ENCODE peak calls at places on chromosomes 4 and X, in seven cellular contexts. Q is K562, J is MM.1S, P is left ventricle myocardium inferior, U is ascending aorta, O is tibial artery, F is heart left ventricle. Y is an unnamed sample. For H3K27me3 and H3K4me1, the result is how much of the 10 kb centered on the place peaks cover.

GRCh38 chr4:25029479-25030282 is 1.1 kb downstream of the LGI2 start:
- DNase-seq in Q (no peak), J (peak), P (no peak), U (no peak), O (no peak), F (no peak), Y (no peak)

GRCh38 chr4:89562715-89563114 is 255.1 kb upstream of the GPRIN3 start:
- DNase-seq in Q (no peak), J (no peak), P (no peak), U (no peak), O (no peak), F (no peak), Y (no peak)

GRCh38 chr4:98890698-98891097 is 38.2 kb downstream of the EIF4E start:
- DNase-seq in Q (no peak), J (no peak), P (no peak), U (no peak), O (no peak), F (no peak), Y (no peak)

GRCh38 chr4:136967069-136967468 is 565.2 kb downstream of the PCDH18 start:
- DNase-seq in Q (no peak), J (no peak), P (no peak), U (no peak), O (no peak), F (no peak), Y (no peak)

GRCh38 chr4:15362541-15362940 is 65.3 kb upstream of the C1QTNF7 start:
- DNase-seq in Q (no peak), J (no peak), P (no peak), U (no peak), O (no peak), F (no peak), Y (no peak)

GRCh38 chrX:74426071-74426470 is 4.8 kb downstream of the SLC16A2 start:
- DNase-seq in Q (no peak), J (no peak), P (no peak), U (no peak), O (no peak), F (no peak), Y (no peak)

GRCh38 chr4:59647011-59647410 is 1553.1 kb upstream of the ADGRL3 start:
- DNase-seq in Q (no peak), J (no peak), P (no peak), U (no peak), O (no peak), F (no peak), Y (no peak)

GRCh38 chrX:51802917-51803688 is 59.9 kb downstream of the GSPT2 start:
- DNase-seq in Q (peak), J (peak), P (peak), U (no peak), O (no peak), F (peak), Y (peak)

GRCh38 chr4:85763207-85763606 is 288.3 kb downstream of the ARHGAP24 start:
- DNase-seq in Q (no peak), J (no peak), P (no peak), U (no peak), O (no peak), F (no peak), Y (no peak)

GRCh38 chrX:38221391-38221929 is 789 bp upstream of the SRPX start:
- DNase-seq in Q (no peak), J (no peak), P (no peak), U (no peak), O (no peak), F (no peak), Y (no peak)

GRCh38 chrX:30533261-30533660 is 44.3 kb downstream of the TASL start:
- DNase-seq in Q (no peak), J (no peak), P (no peak), U (no peak), O (no peak), F (no peak), Y (no peak)

GRCh38 chrX:14913241-14913640 is 40.0 kb downstream of the MOSPD2 start:
- DNase-seq in Q (no peak), J (no peak), P (no peak), U (no peak), O (no peak), F (no peak), Y (no peak)

GRCh38 chr4:74755486-74755885 is 38.8 kb downstream of the BTC start:
- DNase-seq in Q (no peak), J (no peak), P (no peak), U (no peak), O (no peak), F (no peak), Y (peak)

GRCh38 chr4:183588169-183588675 is 70.8 kb downstream of the RWDD4 start:
- DNase-seq in Q (no peak), J (no peak), P (no peak), U (no peak), O (no peak), F (no peak), Y (no peak)

GRCh38 chr4:102404551-102404969 is 59.3 kb upstream of the SLC39A8 start:
- DNase-seq in Q (no peak), J (no peak), P (no peak), U (no peak), O (no peak), F (no peak), Y (no peak)

GRCh38 chr4:73777612-73778011 is 37.2 kb downstream of the CXCL8 start:
- DNase-seq in Q (no peak), J (no peak), P (no peak), U (no peak), O (no peak), F (no peak), Y (no peak)

GRCh38 chrX:119503484-119503861 is 35.2 kb downstream of the SLC25A5 start:
- DNase-seq in Q (no peak), J (no peak), P (no peak), U (no peak), O (peak), F (no peak), Y (peak)

GRCh38 chrX:46607916-46608315 is 34.4 kb downstream of the CHST7 start:
- DNase-seq in Q (no peak), J (no peak), P (no peak), U (no peak), O (no peak), F (no peak), Y (no peak)

GRCh38 chr4:121656269-121656641 is 40.5 kb downstream of the ANXA5 start:
- DNase-seq in Q (peak), J (peak), P (peak), U (no peak), O (peak), F (peak), Y (peak)

GRCh38 chrX:57103489-57103888 is 17.9 kb downstream of the SPIN2B start:
- DNase-seq in Q (no peak), J (no peak), P (no peak), U (no peak), O (no peak), F (no peak), Y (no peak)
- H3K27me3 ChIP-seq in Q (under half), J (under half), P (under half), U (under half), O (under half), F (under half), Y (under half)

DNA sequence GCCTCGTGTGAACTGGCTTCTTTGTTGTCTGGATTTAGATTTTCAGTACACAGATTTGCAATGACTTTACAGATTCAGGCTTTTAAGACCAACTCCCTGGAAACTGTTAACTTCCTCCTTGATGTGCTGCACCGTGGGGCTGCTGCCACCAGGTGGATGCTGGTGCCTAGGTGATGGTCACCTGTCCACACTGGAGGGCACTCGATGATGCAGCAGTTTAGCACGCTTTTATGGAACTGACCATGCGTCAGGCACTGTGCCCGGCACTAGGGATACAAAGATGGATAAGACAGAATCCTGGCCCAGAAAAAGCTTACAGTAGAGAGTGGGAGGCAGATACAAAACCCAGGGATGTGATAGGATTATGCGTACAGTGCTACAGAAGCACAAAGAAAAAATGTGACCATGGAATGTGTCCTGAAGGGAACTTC is 180.7 kb downstream of the CEP135 start:
- DNase-seq in Q (no peak), J (peak), P (no peak), U (no peak), O (no peak), F (no peak), Y (no peak)
- TF ChIP-seq CTCF in Q (peak), J (peak), P (no peak), U (no peak), O (no peak), F (no peak), Y (no peak)

DNA sequence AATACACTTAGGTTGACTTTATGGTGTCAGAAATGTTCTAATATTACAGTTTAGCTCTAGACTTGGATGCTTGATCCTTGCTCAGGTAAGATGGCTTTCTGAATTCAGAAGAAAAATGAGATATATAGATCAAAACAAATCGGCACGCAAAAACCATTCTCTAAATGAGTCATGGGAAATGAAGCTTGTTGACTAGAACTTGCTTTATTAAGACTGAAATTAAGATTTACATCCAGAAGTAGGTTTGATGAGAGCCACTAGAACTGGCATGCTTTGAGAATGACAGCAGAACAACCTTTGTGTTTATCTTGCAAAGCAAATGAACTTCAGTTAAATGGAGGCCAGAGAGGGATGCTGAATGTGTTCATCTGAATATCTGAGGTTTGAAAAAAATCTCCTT is 304.9 kb upstream of the KLF3 start:
- DNase-seq in Q (no peak), J (no peak), P (no peak), U (no peak), O (no peak), F (no peak), Y (no peak)
- H3K4me1 ChIP-seq in Q (under half), J (under half), P (under half), U (under half), O (under half), F (under half), Y (under half)

GRCh38 chr4:3481113-3481531 is 18.0 kb downstream of the DOK7 start:
- DNase-seq in Q (no peak), J (no peak), P (no peak), U (no peak), O (no peak), F (no peak), Y (no peak)

GRCh38 chr4:3484057-3484973 is 21.2 kb downstream of the DOK7 start:
- DNase-seq in Q (no peak), J (no peak), P (peak), U (peak), O (peak), F (peak), Y (no peak)

GRCh38 chr4:3481783-3482397 is 18.8 kb downstream of the DOK7 start:
- DNase-seq in Q (no peak), J (no peak), P (no peak), U (no peak), O (no peak), F (no peak), Y (no peak)

GRCh38 chr4:3483471-3483921 is 20.4 kb downstream of the DOK7 start:
- DNase-seq in Q (no peak), J (no peak), P (peak), U (peak), O (peak), F (peak), Y (no peak)

DNA sequence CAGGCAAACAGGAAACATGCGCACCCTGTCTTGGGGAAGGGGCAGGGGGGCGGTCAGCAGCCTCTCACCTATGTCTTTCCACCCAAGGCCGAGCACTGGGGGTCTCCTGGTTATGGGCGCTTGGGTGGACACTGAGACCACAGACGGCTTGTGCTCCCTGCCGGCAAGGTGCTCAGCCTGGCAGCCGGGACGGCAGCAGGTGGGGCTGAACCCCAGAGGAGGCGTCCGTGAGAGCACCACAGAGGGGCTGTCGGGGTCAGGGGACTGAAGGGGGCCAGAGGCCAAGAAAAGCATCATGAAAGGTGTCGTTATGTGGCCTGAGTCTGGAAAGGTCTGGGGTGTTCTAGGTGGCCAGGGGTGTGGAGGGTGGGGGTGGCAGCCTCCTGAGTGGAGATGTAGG is 19.6 kb downstream of the DOK7 start:
- DNase-seq in Q (no peak), J (no peak), P (no peak), U (no peak), O (no peak), F (no peak), Y (no peak)
- H3K27me3 ChIP-seq in Q (under half), J (half or more), P (half or more), U (under half), O (under half), F (under half), Y (under half)

GRCh38 chrX:149510386-149510785 is 5.3 kb upstream of the IDS start:
- DNase-seq in Q (no peak), J (no peak), P (no peak), U (no peak), O (no peak), F (no peak), Y (no peak)
- TF ChIP-seq CTCF in Q (peak), J (peak), P (no peak), U (no peak), O (no peak), F (no peak), Y (no peak)

GRCh38 chr4:118950224-118950623 is 61.6 kb downstream of the SYNPO2 start:
- DNase-seq in Q (no peak), J (no peak), P (no peak), U (no peak), O (no peak), F (no peak), Y (no peak)

GRCh38 chr4:118947095-118947494 is 58.4 kb downstream of the SYNPO2 start:
- DNase-seq in Q (no peak), J (no peak), P (no peak), U (no peak), O (no peak), F (no peak), Y (no peak)

GRCh38 chr4:118950929-118951570 is 62.4 kb downstream of the SYNPO2 start:
- DNase-seq in Q (no peak), J (no peak), P (no peak), U (no peak), O (no peak), F (no peak), Y (no peak)

GRCh38 chr4:118953276-118953675 is 64.6 kb downstream of the SYNPO2 start:
- DNase-seq in Q (no peak), J (no peak), P (no peak), U (no peak), O (no peak), F (no peak), Y (no peak)

GRCh38 chr4:118948545-118949144 is 60.0 kb downstream of the SYNPO2 start:
- DNase-seq in Q (no peak), J (no peak), P (no peak), U (no peak), O (no peak), F (no peak), Y (no peak)
- H3K4me1 ChIP-seq in Q (under half), J (under half), P (half or more), U (under half), O (under half), F (under half), Y (under half)

GRCh38 chr4:189374176-189374575 is 566.5 kb upstream of the FRG1 start:
- DNase-seq in Q (no peak), J (no peak), P (no peak), U (no peak), O (no peak), F (no peak), Y (no peak)

GRCh38 chr4:189376901-189377300 is 563.8 kb upstream of the FRG1 start:
- DNase-seq in Q (no peak), J (no peak), P (no peak), U (no peak), O (no peak), F (no peak), Y (no peak)

GRCh38 chr4:189377576-189377975 is 563.1 kb upstream of the FRG1 start:
- DNase-seq in Q (no peak), J (no peak), P (no peak), U (no peak), O (no peak), F (no peak), Y (no peak)
- H3K27me3 ChIP-seq in Q (under half), J (under half), P (under half), U (under half), O (under half), F (under half), Y (under half)

GRCh38 chr4:174600391-174600790 is 78.1 kb upstream of the HPGD start:
- DNase-seq in Q (no peak), J (no peak), P (no peak), U (no peak), O (no peak), F (no peak), Y (no peak)
- TF ChIP-seq CTCF in Q (no peak), J (no peak), P (no peak), U (no peak), O (no peak), F (no peak), Y (no peak)

DNA sequence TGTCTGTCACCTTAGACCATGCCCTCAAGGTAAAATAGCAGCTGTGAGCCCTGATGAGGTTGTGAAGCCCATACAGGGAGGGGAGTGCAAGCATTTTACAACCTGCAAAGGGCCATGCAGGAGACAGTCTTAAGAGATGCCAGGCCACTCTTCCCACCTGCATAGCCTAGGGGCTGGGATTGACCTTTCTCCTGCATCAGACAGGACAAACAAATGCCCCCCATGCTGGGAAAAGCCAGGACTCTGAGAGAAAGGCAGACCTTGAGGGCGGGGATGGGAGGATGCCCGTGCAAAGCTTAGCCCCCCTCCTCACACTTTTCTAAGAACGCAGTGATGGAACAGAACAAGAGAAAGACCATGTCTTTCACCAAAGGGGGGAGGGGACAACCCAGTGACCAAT is 137.9 kb upstream of the MAMLD1 start:
- DNase-seq in Q (no peak), J (no peak), P (no peak), U (no peak), O (no peak), F (no peak), Y (peak)
- H3K4me1 ChIP-seq in Q (under half), J (under half), P (under half), U (under half), O (under half), F (under half), Y (under half)